ENCODE peak calls at places on chromosomes 13 and 19, in six cellular contexts. One of them, this sample, is unnamed.

GRCh38 chr13:21638319-21639282 is 32.3 kb upstream of the FGF9 start:
- DNase-seq in stimulated activated CD4-positive, alpha-beta T cell treated with anti-CD3 and anti-CD28 coated beads, Interleukin-4, amount 100 ng/mL, for 4 hours: no peak
- DNase-seq in thoracic aorta: no peak
- DNase-seq in activated gamma-delta T cell treated with Interleukin-2 at 50 U/mL for 16 hours: peak; percentile 37
- DNase-seq in SW480: peak; percentile 60
- DNase-seq in NCI-H1105 treated with DMSO at 0.1 percent for 48 hours: peak; percentile 43
- DNase-seq in this sample: no peak

GRCh38 chr13:95002968-95003813 is 290.8 kb upstream of the SOX21 start:
- DNase-seq in activated gamma-delta T cell treated with Interleukin-2 at 50 U/mL for 16 hours: no peak
- DNase-seq in SW480: no peak
- DNase-seq in NCI-H1105 treated with DMSO at 0.1 percent for 48 hours: peak; percentile 59
- DNase-seq in thoracic aorta: no peak
- DNase-seq in stimulated activated CD4-positive, alpha-beta T cell treated with anti-CD3 and anti-CD28 coated beads, Interleukin-4, amount 100 ng/mL, for 4 hours: no peak
- DNase-seq in this sample: no peak

GRCh38 chr19:13089139-13089856 is 13.4 kb downstream of the LYL1 start:
- DNase-seq in thoracic aorta: no peak
- DNase-seq in stimulated activated CD4-positive, alpha-beta T cell treated with anti-CD3 and anti-CD28 coated beads, Interleukin-4, amount 100 ng/mL, for 4 hours: no peak
- DNase-seq in NCI-H1105 treated with DMSO at 0.1 percent for 48 hours: no peak
- DNase-seq in activated gamma-delta T cell treated with Interleukin-2 at 50 U/mL for 16 hours: no peak
- DNase-seq in SW480: peak; percentile 44
- DNase-seq in this sample: no peak

GRCh38 chr19:19459707-19460251 is 54.3 kb downstream of the GATAD2A start:
- DNase-seq in stimulated activated CD4-positive, alpha-beta T cell treated with anti-CD3 and anti-CD28 coated beads, Interleukin-4, amount 100 ng/mL, for 4 hours: peak; percentile 33
- DNase-seq in activated gamma-delta T cell treated with Interleukin-2 at 50 U/mL for 16 hours: peak; percentile 67
- DNase-seq in thoracic aorta: no peak
- DNase-seq in SW480: no peak
- DNase-seq in NCI-H1105 treated with DMSO at 0.1 percent for 48 hours: no peak
- DNase-seq in this sample: no peak

GRCh38 chr13:111572956-111573355 is 252.5 kb downstream of the TEX29 start:
- DNase-seq in NCI-H1105 treated with DMSO at 0.1 percent for 48 hours: peak; percentile 100
- DNase-seq in stimulated activated CD4-positive, alpha-beta T cell treated with anti-CD3 and anti-CD28 coated beads, Interleukin-4, amount 100 ng/mL, for 4 hours: no peak
- DNase-seq in thoracic aorta: no peak
- DNase-seq in SW480: no peak
- DNase-seq in activated gamma-delta T cell treated with Interleukin-2 at 50 U/mL for 16 hours: no peak
- DNase-seq in this sample: peak; percentile 55

GRCh38 chr19:44927746-44928145 is 13.3 kb downstream of the APOC1 start:
- DNase-seq in stimulated activated CD4-positive, alpha-beta T cell treated with anti-CD3 and anti-CD28 coated beads, Interleukin-4, amount 100 ng/mL, for 4 hours: no peak
- DNase-seq in thoracic aorta: no peak
- DNase-seq in NCI-H1105 treated with DMSO at 0.1 percent for 48 hours: no peak
- DNase-seq in activated gamma-delta T cell treated with Interleukin-2 at 50 U/mL for 16 hours: no peak
- DNase-seq in SW480: no peak
- DNase-seq in this sample: no peak

GRCh38 chr13:87975035-87975434 is 303.9 kb downstream of the SLITRK5 start:
- DNase-seq in activated gamma-delta T cell treated with Interleukin-2 at 50 U/mL for 16 hours: no peak
- DNase-seq in thoracic aorta: no peak
- DNase-seq in NCI-H1105 treated with DMSO at 0.1 percent for 48 hours: no peak
- DNase-seq in SW480: no peak
- DNase-seq in stimulated activated CD4-positive, alpha-beta T cell treated with anti-CD3 and anti-CD28 coated beads, Interleukin-4, amount 100 ng/mL, for 4 hours: no peak
- DNase-seq in this sample: no peak

GRCh38 chr13:66826398-66826797 is 403.7 kb downstream of the PCDH9 start:
- DNase-seq in NCI-H1105 treated with DMSO at 0.1 percent for 48 hours: no peak
- DNase-seq in activated gamma-delta T cell treated with Interleukin-2 at 50 U/mL for 16 hours: no peak
- DNase-seq in thoracic aorta: no peak
- DNase-seq in stimulated activated CD4-positive, alpha-beta T cell treated with anti-CD3 and anti-CD28 coated beads, Interleukin-4, amount 100 ng/mL, for 4 hours: no peak
- DNase-seq in SW480: no peak
- DNase-seq in this sample: no peak

GRCh38 chr13:31869582-31869981 is 130.3 kb downstream of the RXFP2 start:
- DNase-seq in NCI-H1105 treated with DMSO at 0.1 percent for 48 hours: no peak
- DNase-seq in stimulated activated CD4-positive, alpha-beta T cell treated with anti-CD3 and anti-CD28 coated beads, Interleukin-4, amount 100 ng/mL, for 4 hours: no peak
- DNase-seq in activated gamma-delta T cell treated with Interleukin-2 at 50 U/mL for 16 hours: no peak
- DNase-seq in SW480: no peak
- DNase-seq in thoracic aorta: no peak
- DNase-seq in this sample: no peak

GRCh38 chr13:60448907-60449510 is 52.0 kb downstream of the TDRD3 start:
- DNase-seq in thoracic aorta: no peak
- DNase-seq in stimulated activated CD4-positive, alpha-beta T cell treated with anti-CD3 and anti-CD28 coated beads, Interleukin-4, amount 100 ng/mL, for 4 hours: no peak
- DNase-seq in NCI-H1105 treated with DMSO at 0.1 percent for 48 hours: peak; percentile 70
- DNase-seq in activated gamma-delta T cell treated with Interleukin-2 at 50 U/mL for 16 hours: no peak
- DNase-seq in SW480: peak; percentile 31
- DNase-seq in this sample: no peak

GRCh38 chr13:67076378-67076777 is 153.8 kb downstream of the PCDH9 start:
- DNase-seq in NCI-H1105 treated with DMSO at 0.1 percent for 48 hours: no peak
- DNase-seq in stimulated activated CD4-positive, alpha-beta T cell treated with anti-CD3 and anti-CD28 coated beads, Interleukin-4, amount 100 ng/mL, for 4 hours: no peak
- DNase-seq in SW480: no peak
- DNase-seq in activated gamma-delta T cell treated with Interleukin-2 at 50 U/mL for 16 hours: no peak
- DNase-seq in thoracic aorta: no peak
- DNase-seq in this sample: no peak

GRCh38 chr19:18442941-18443340 is 5.0 kb upstream of the ISYNA1 start:
- DNase-seq in NCI-H1105 treated with DMSO at 0.1 percent for 48 hours: no peak
- DNase-seq in thoracic aorta: no peak
- DNase-seq in SW480: no peak
- DNase-seq in activated gamma-delta T cell treated with Interleukin-2 at 50 U/mL for 16 hours: no peak
- DNase-seq in stimulated activated CD4-positive, alpha-beta T cell treated with anti-CD3 and anti-CD28 coated beads, Interleukin-4, amount 100 ng/mL, for 4 hours: no peak
- DNase-seq in this sample: no peak

GRCh38 chr13:92315265-92315664 is 911.3 kb upstream of the GPC6 start:
- DNase-seq in activated gamma-delta T cell treated with Interleukin-2 at 50 U/mL for 16 hours: no peak
- DNase-seq in SW480: no peak
- DNase-seq in stimulated activated CD4-positive, alpha-beta T cell treated with anti-CD3 and anti-CD28 coated beads, Interleukin-4, amount 100 ng/mL, for 4 hours: no peak
- DNase-seq in NCI-H1105 treated with DMSO at 0.1 percent for 48 hours: no peak
- DNase-seq in thoracic aorta: no peak
- DNase-seq in this sample: no peak

GRCh38 chr19:4277051-4277700 is 1.9 kb upstream of the SHD start:
- DNase-seq in NCI-H1105 treated with DMSO at 0.1 percent for 48 hours: no peak
- DNase-seq in activated gamma-delta T cell treated with Interleukin-2 at 50 U/mL for 16 hours: no peak
- DNase-seq in thoracic aorta: no peak
- DNase-seq in SW480: no peak
- DNase-seq in stimulated activated CD4-positive, alpha-beta T cell treated with anti-CD3 and anti-CD28 coated beads, Interleukin-4, amount 100 ng/mL, for 4 hours: no peak
- DNase-seq in this sample: no peak

GRCh38 chr19:8481191-8481590 is 21.2 kb downstream of the PRAM1 start:
- DNase-seq in activated gamma-delta T cell treated with Interleukin-2 at 50 U/mL for 16 hours: no peak
- DNase-seq in stimulated activated CD4-positive, alpha-beta T cell treated with anti-CD3 and anti-CD28 coated beads, Interleukin-4, amount 100 ng/mL, for 4 hours: no peak
- DNase-seq in thoracic aorta: no peak
- DNase-seq in NCI-H1105 treated with DMSO at 0.1 percent for 48 hours: no peak
- DNase-seq in SW480: no peak
- DNase-seq in this sample: no peak

GRCh38 chr13:106407338-106407737 is 128.1 kb downstream of the EFNB2 start:
- DNase-seq in NCI-H1105 treated with DMSO at 0.1 percent for 48 hours: no peak
- DNase-seq in SW480: peak; percentile 41
- DNase-seq in activated gamma-delta T cell treated with Interleukin-2 at 50 U/mL for 16 hours: no peak
- DNase-seq in thoracic aorta: no peak
- DNase-seq in stimulated activated CD4-positive, alpha-beta T cell treated with anti-CD3 and anti-CD28 coated beads, Interleukin-4, amount 100 ng/mL, for 4 hours: no peak
- DNase-seq in this sample: no peak

This sample was measured in Peyer's patch.